ENCODE peak calls at places on chromosomes 4 and X, in four cellular contexts. P is HCT116, T is prostate gland, Y is HepG2. K is an unnamed sample.

GRCh38 chr4:5014007-5014682 is 5.1 kb downstream of the CYTL1 start:
- DNase-seq in Y (no peak), T (no peak), P (no peak), K (no peak)

GRCh38 chr4:1031956-1032795 is 20.8 kb downstream of the FGFRL1 start:
- DNase-seq in T (no peak), Y (no peak), P (no peak), K (peak)

GRCh38 chr4:120812216-120812615 is 110.3 kb downstream of the PRDM5 start:
- DNase-seq in Y (no peak), P (no peak), T (no peak), K (no peak)

GRCh38 chr4:135240796-135241195 is 1039.2 kb upstream of the PABPC4L start:
- DNase-seq in Y (no peak), T (no peak), P (no peak), K (no peak)

GRCh38 chr4:96166806-96167205 is 326.9 kb downstream of the PDHA2 start:
- DNase-seq in P (no peak), T (no peak), Y (no peak), K (no peak)

GRCh38 chr4:142434519-142435224 is 411.4 kb downstream of the INPP4B start:
- DNase-seq in T (no peak), Y (no peak), P (peak), K (no peak)

GRCh38 chrX:19776753-19777152 is 110.6 kb downstream of the SH3KBP1 start:
- DNase-seq in T (no peak), P (no peak), Y (no peak), K (no peak)

GRCh38 chrX:25079020-25079419 is 63.3 kb upstream of the ARX start:
- DNase-seq in Y (no peak), T (no peak), P (no peak), K (no peak)

GRCh38 chr4:86036729-86037128 is 323.1 kb downstream of the MAPK10 start:
- DNase-seq in T (no peak), P (no peak), Y (no peak), K (no peak)

GRCh38 chrX:80578518-80579105 is 158.4 kb downstream of the TENT5D start:
- DNase-seq in Y (peak), P (peak), T (no peak), K (peak)

GRCh38 chr4:6730603-6731300 is 14.8 kb downstream of the BLOC1S4 start:
- DNase-seq in P (no peak), Y (no peak), T (no peak), K (no peak)

GRCh38 chrX:38811515-38812239 is 10.4 kb downstream of the MID1IP1 start:
- DNase-seq in P (no peak), T (no peak), Y (no peak), K (no peak)

GRCh38 chr4:10832989-10833635 is 148.5 kb upstream of the CLNK start:
- DNase-seq in Y (no peak), T (no peak), P (no peak), K (no peak)

DNA sequence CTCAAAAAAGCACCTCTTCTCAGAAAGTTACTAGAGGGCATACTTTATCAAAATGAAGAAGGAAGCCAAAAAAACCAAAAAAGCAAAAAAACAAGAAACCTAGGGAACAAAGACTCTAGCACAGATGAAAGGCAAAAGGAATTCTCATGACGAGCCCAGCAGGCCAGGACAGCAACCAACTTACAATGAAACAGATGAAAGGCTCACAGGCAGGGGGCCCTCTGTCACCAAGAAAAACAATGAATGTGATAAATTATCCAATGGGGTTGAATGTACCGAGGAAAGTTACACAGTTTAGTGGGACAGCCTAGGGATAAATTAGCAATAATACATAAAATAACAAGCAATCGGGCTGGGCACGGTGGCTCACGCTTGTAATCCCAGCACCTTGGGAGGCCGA is 79.0 kb downstream of the GPR82 start:
- DNase-seq in P (no peak), Y (no peak), T (no peak), K (no peak)
- TF ChIP-seq CTCF in P (no peak), Y (peak), T (no peak), K (no peak)

GRCh38 chr4:38131371-38132139 is 171.4 kb downstream of the PTTG2 start:
- DNase-seq in T (no peak), Y (no peak), P (no peak), K (no peak)
- TF ChIP-seq POLR2AphosphoS5 in T (no peak), Y (no peak), P (no peak), K (no peak)

GRCh38 chrX:82081027-82081426 is 879.1 kb downstream of the SH3BGRL start:
- DNase-seq in Y (no peak), P (no peak), T (no peak), K (no peak)
- TF ChIP-seq CTCF in Y (no peak), P (no peak), T (no peak), K (peak)

GRCh38 chr4:52868138-52868537 is 6.0 kb downstream of the RASL11B start:
- DNase-seq in P (no peak), T (peak), Y (no peak), K (peak)

GRCh38 chr4:52866734-52867133 is 4.6 kb downstream of the RASL11B start:
- DNase-seq in Y (no peak), T (no peak), P (no peak), K (no peak)

GRCh38 chr4:52869656-52870055 is 7.5 kb downstream of the RASL11B start:
- DNase-seq in T (no peak), Y (no peak), P (no peak), K (peak)

GRCh38 chr4:52870225-52870624 is 8.1 kb downstream of the RASL11B start:
- DNase-seq in Y (no peak), P (no peak), T (no peak), K (no peak)

DNA sequence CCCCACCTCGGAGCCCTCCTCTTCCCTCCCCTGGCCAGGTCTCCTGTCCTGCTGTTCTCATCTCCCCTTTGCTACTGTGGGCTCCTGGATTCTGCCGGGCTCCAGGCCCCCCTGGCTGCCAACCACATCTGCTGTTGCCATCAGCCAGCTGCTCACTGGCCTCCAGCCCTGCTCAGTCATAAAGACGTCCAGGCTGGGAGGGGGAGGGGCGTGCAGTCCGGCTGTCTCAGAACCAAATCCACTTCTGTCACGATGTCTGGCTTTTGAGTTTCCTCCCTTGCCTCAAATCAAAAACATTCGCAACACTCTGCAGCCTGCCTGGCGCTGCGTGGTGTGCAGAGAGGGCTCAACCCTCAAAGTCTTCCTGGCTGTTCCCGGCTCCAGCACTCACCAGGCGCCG is 7.1 kb downstream of the RASL11B start:
- DNase-seq in Y (no peak), T (no peak), P (no peak), K (peak)
- TF ChIP-seq POLR2AphosphoS5 in Y (no peak), T (no peak), P (no peak), K (no peak)

GRCh38 chr4:184553891-184554290 is 79.5 kb upstream of the IRF2 start:
- DNase-seq in P (no peak), Y (peak), T (no peak), K (no peak)
- TF ChIP-seq CTCF in P (no peak), Y (peak), T (no peak), K (no peak)

K was measured in SK-N-SH.